ENCODE peak calls at places on chromosomes 16 and 17, in eight cellular contexts. One of them, this sample, is unnamed.

GRCh38 chr16:11411059-11411550 is 65.8 kb downstream of the RMI2 start:
- DNase-seq in kidney glomerular epithelial cell: no peak
- DNase-seq in naive thymus-derived CD8-positive, alpha-beta T cell: no peak
- DNase-seq in GM10248: no peak
- DNase-seq in activated CD4-positive, alpha-beta T cell treated with anti-CD3 and anti-CD28 coated beads for 24 hours: no peak
- DNase-seq in anterior cingulate cortex: no peak
- DNase-seq in mesenchymal stem cell: no peak
- DNase-seq in heart right ventricle: no peak
- DNase-seq in this sample: no peak

GRCh38 chr16:14097182-14097951 is 26.2 kb downstream of the MRTFB start:
- DNase-seq in mesenchymal stem cell: peak; percentile 38
- DNase-seq in activated CD4-positive, alpha-beta T cell treated with anti-CD3 and anti-CD28 coated beads for 24 hours: no peak
- DNase-seq in naive thymus-derived CD8-positive, alpha-beta T cell: no peak
- DNase-seq in GM10248: no peak
- DNase-seq in heart right ventricle: no peak
- DNase-seq in kidney glomerular epithelial cell: no peak
- DNase-seq in anterior cingulate cortex: no peak
- DNase-seq in this sample: no peak

GRCh38 chr16:7332611-7333010 is at the start of gene RBFOX1:
- DNase-seq in naive thymus-derived CD8-positive, alpha-beta T cell: no peak
- DNase-seq in heart right ventricle: no peak
- DNase-seq in mesenchymal stem cell: no peak
- DNase-seq in activated CD4-positive, alpha-beta T cell treated with anti-CD3 and anti-CD28 coated beads for 24 hours: no peak
- DNase-seq in anterior cingulate cortex: no peak
- DNase-seq in GM10248: no peak
- DNase-seq in kidney glomerular epithelial cell: no peak
- DNase-seq in this sample: no peak

GRCh38 chr17:75778861-75779249 is 5.8 kb upstream of the UNK start:
- DNase-seq in GM10248: peak; percentile 63
- DNase-seq in kidney glomerular epithelial cell: no peak
- DNase-seq in activated CD4-positive, alpha-beta T cell treated with anti-CD3 and anti-CD28 coated beads for 24 hours: peak; percentile 61
- DNase-seq in heart right ventricle: peak; percentile 52
- DNase-seq in mesenchymal stem cell: no peak
- DNase-seq in naive thymus-derived CD8-positive, alpha-beta T cell: peak; percentile 74
- DNase-seq in anterior cingulate cortex: no peak
- DNase-seq in this sample: no peak

GRCh38 chr16:90044111-90044551 is 24.9 kb upstream of the DBNDD1 start:
- DNase-seq in mesenchymal stem cell: no peak
- DNase-seq in heart right ventricle: no peak
- DNase-seq in anterior cingulate cortex: no peak
- DNase-seq in kidney glomerular epithelial cell: no peak
- DNase-seq in naive thymus-derived CD8-positive, alpha-beta T cell: no peak
- DNase-seq in activated CD4-positive, alpha-beta T cell treated with anti-CD3 and anti-CD28 coated beads for 24 hours: no peak
- DNase-seq in GM10248: peak; percentile 12
- DNase-seq in this sample: peak; percentile 45

GRCh38 chr17:32551186-32551955 is 64.6 kb downstream of the CDK5R1 start:
- DNase-seq in heart right ventricle: no peak
- DNase-seq in anterior cingulate cortex: no peak
- DNase-seq in activated CD4-positive, alpha-beta T cell treated with anti-CD3 and anti-CD28 coated beads for 24 hours: no peak
- DNase-seq in GM10248: peak; percentile 71
- DNase-seq in mesenchymal stem cell: peak; percentile 52
- DNase-seq in kidney glomerular epithelial cell: peak; percentile 2
- DNase-seq in naive thymus-derived CD8-positive, alpha-beta T cell: no peak
- DNase-seq in this sample: peak; percentile 82

GRCh38 chr17:17495448-17496188 is 577 bp downstream of the RASD1 start:
- DNase-seq in activated CD4-positive, alpha-beta T cell treated with anti-CD3 and anti-CD28 coated beads for 24 hours: peak; percentile 19
- DNase-seq in GM10248: peak; percentile 57
- DNase-seq in kidney glomerular epithelial cell: no peak
- DNase-seq in naive thymus-derived CD8-positive, alpha-beta T cell: no peak
- DNase-seq in anterior cingulate cortex: no peak
- DNase-seq in mesenchymal stem cell: no peak
- DNase-seq in heart right ventricle: peak; percentile 41
- DNase-seq in this sample: peak; percentile 45

GRCh38 chr16:22369221-22369811 is 5.1 kb downstream of the CDR2 start:
- DNase-seq in naive thymus-derived CD8-positive, alpha-beta T cell: no peak
- DNase-seq in mesenchymal stem cell: peak; percentile 60
- DNase-seq in heart right ventricle: no peak
- DNase-seq in activated CD4-positive, alpha-beta T cell treated with anti-CD3 and anti-CD28 coated beads for 24 hours: no peak
- DNase-seq in anterior cingulate cortex: no peak
- DNase-seq in kidney glomerular epithelial cell: peak; percentile 36
- DNase-seq in GM10248: no peak
- DNase-seq in this sample: peak; percentile 61

GRCh38 chr17:68378202-68379149 is 78.8 kb downstream of the WIPI1 start:
- DNase-seq in anterior cingulate cortex: no peak
- DNase-seq in activated CD4-positive, alpha-beta T cell treated with anti-CD3 and anti-CD28 coated beads for 24 hours: no peak
- DNase-seq in mesenchymal stem cell: peak; percentile 100
- DNase-seq in naive thymus-derived CD8-positive, alpha-beta T cell: no peak
- DNase-seq in GM10248: no peak
- DNase-seq in kidney glomerular epithelial cell: peak; percentile 32
- DNase-seq in heart right ventricle: peak; percentile 92
- DNase-seq in this sample: peak; percentile 96

GRCh38 chr16:84144301-84144858 is 597 bp downstream of the HSDL1 start:
- DNase-seq in kidney glomerular epithelial cell: no peak
- DNase-seq in GM10248: peak; percentile 46
- DNase-seq in mesenchymal stem cell: peak; percentile 41
- DNase-seq in heart right ventricle: peak; percentile 40
- DNase-seq in anterior cingulate cortex: no peak
- DNase-seq in naive thymus-derived CD8-positive, alpha-beta T cell: peak; percentile 46
- DNase-seq in activated CD4-positive, alpha-beta T cell treated with anti-CD3 and anti-CD28 coated beads for 24 hours: peak; percentile 22
- DNase-seq in this sample: no peak

GRCh38 chr17:20920813-20921199 is 122.0 kb downstream of the USP22 start:
- DNase-seq in GM10248: no peak
- DNase-seq in heart right ventricle: no peak
- DNase-seq in mesenchymal stem cell: peak; percentile 73
- DNase-seq in activated CD4-positive, alpha-beta T cell treated with anti-CD3 and anti-CD28 coated beads for 24 hours: no peak
- DNase-seq in anterior cingulate cortex: no peak
- DNase-seq in naive thymus-derived CD8-positive, alpha-beta T cell: no peak
- DNase-seq in kidney glomerular epithelial cell: peak; percentile 79
- DNase-seq in this sample: peak; percentile 67

GRCh38 chr16:23587726-23588125 is 8.4 kb downstream of the NDUFAB1 start:
- DNase-seq in heart right ventricle: peak; percentile 30
- DNase-seq in kidney glomerular epithelial cell: no peak
- DNase-seq in GM10248: no peak
- DNase-seq in anterior cingulate cortex: no peak
- DNase-seq in activated CD4-positive, alpha-beta T cell treated with anti-CD3 and anti-CD28 coated beads for 24 hours: no peak
- DNase-seq in naive thymus-derived CD8-positive, alpha-beta T cell: no peak
- DNase-seq in mesenchymal stem cell: peak; percentile 15
- DNase-seq in this sample: peak; percentile 95

GRCh38 chr17:46157443-46158107 is 35.7 kb downstream of the KANSL1 start:
- DNase-seq in kidney glomerular epithelial cell: no peak
- DNase-seq in mesenchymal stem cell: no peak
- DNase-seq in heart right ventricle: no peak
- DNase-seq in naive thymus-derived CD8-positive, alpha-beta T cell: no peak
- DNase-seq in GM10248: no peak
- DNase-seq in anterior cingulate cortex: no peak
- DNase-seq in activated CD4-positive, alpha-beta T cell treated with anti-CD3 and anti-CD28 coated beads for 24 hours: no peak
- DNase-seq in this sample: peak; percentile 39

GRCh38 chr17:38730526-38731379 is 612 bp downstream of the CISD3 start:
- DNase-seq in kidney glomerular epithelial cell: peak; percentile 70
- DNase-seq in GM10248: no peak
- DNase-seq in mesenchymal stem cell: peak; percentile 62
- DNase-seq in heart right ventricle: peak; percentile 83
- DNase-seq in activated CD4-positive, alpha-beta T cell treated with anti-CD3 and anti-CD28 coated beads for 24 hours: no peak
- DNase-seq in anterior cingulate cortex: no peak
- DNase-seq in naive thymus-derived CD8-positive, alpha-beta T cell: no peak
- DNase-seq in this sample: peak; percentile 47

GRCh38 chr17:8314797-8315739 is 5.0 kb downstream of the ARHGEF15 start:
- DNase-seq in kidney glomerular epithelial cell: no peak
- DNase-seq in naive thymus-derived CD8-positive, alpha-beta T cell: no peak
- DNase-seq in anterior cingulate cortex: no peak
- DNase-seq in heart right ventricle: no peak
- DNase-seq in mesenchymal stem cell: no peak
- DNase-seq in GM10248: no peak
- DNase-seq in activated CD4-positive, alpha-beta T cell treated with anti-CD3 and anti-CD28 coated beads for 24 hours: no peak
- DNase-seq in this sample: no peak

GRCh38 chr17:1718362-1719165 is 5.9 kb upstream of the WDR81 start:
- DNase-seq in GM10248: no peak
- DNase-seq in kidney glomerular epithelial cell: no peak
- DNase-seq in mesenchymal stem cell: no peak
- DNase-seq in anterior cingulate cortex: no peak
- DNase-seq in activated CD4-positive, alpha-beta T cell treated with anti-CD3 and anti-CD28 coated beads for 24 hours: no peak
- DNase-seq in heart right ventricle: no peak
- DNase-seq in naive thymus-derived CD8-positive, alpha-beta T cell: no peak
- DNase-seq in this sample: no peak

GRCh38 chr16:81730090-81731051 is 48.7 kb upstream of the PLCG2 start:
- DNase-seq in GM10248: peak; percentile 79
- DNase-seq in mesenchymal stem cell: peak; percentile 90
- DNase-seq in activated CD4-positive, alpha-beta T cell treated with anti-CD3 and anti-CD28 coated beads for 24 hours: peak; percentile 54
- DNase-seq in anterior cingulate cortex: no peak
- DNase-seq in naive thymus-derived CD8-positive, alpha-beta T cell: peak; percentile 47
- DNase-seq in kidney glomerular epithelial cell: peak; percentile 43
- DNase-seq in heart right ventricle: peak; percentile 89
- DNase-seq in this sample: peak; percentile 76

GRCh38 chr17:44760474-44761308 is 1.9 kb downstream of the ADAM11 start:
- DNase-seq in anterior cingulate cortex: no peak
- DNase-seq in mesenchymal stem cell: no peak
- DNase-seq in heart right ventricle: no peak
- DNase-seq in kidney glomerular epithelial cell: no peak
- DNase-seq in activated CD4-positive, alpha-beta T cell treated with anti-CD3 and anti-CD28 coated beads for 24 hours: no peak
- DNase-seq in naive thymus-derived CD8-positive, alpha-beta T cell: no peak
- DNase-seq in GM10248: no peak
- DNase-seq in this sample: no peak

GRCh38 chr16:11639925-11640899 is 28.0 kb upstream of the SNN start:
- DNase-seq in naive thymus-derived CD8-positive, alpha-beta T cell: no peak
- DNase-seq in heart right ventricle: peak; percentile 79
- DNase-seq in activated CD4-positive, alpha-beta T cell treated with anti-CD3 and anti-CD28 coated beads for 24 hours: no peak
- DNase-seq in anterior cingulate cortex: no peak
- DNase-seq in mesenchymal stem cell: peak; percentile 100
- DNase-seq in kidney glomerular epithelial cell: peak; percentile 83
- DNase-seq in GM10248: no peak
- DNase-seq in this sample: peak; percentile 99

GRCh38 chr17:2704890-2705248 is 6.7 kb downstream of the CLUH start:
- DNase-seq in GM10248: no peak
- DNase-seq in kidney glomerular epithelial cell: no peak
- DNase-seq in mesenchymal stem cell: no peak
- DNase-seq in heart right ventricle: no peak
- DNase-seq in anterior cingulate cortex: no peak
- DNase-seq in naive thymus-derived CD8-positive, alpha-beta T cell: no peak
- DNase-seq in activated CD4-positive, alpha-beta T cell treated with anti-CD3 and anti-CD28 coated beads for 24 hours: no peak
- DNase-seq in this sample: no peak

GRCh38 chr17:42843358-42843934 is 934 bp upstream of the AOC2 start:
- DNase-seq in naive thymus-derived CD8-positive, alpha-beta T cell: no peak
- DNase-seq in heart right ventricle: no peak
- DNase-seq in activated CD4-positive, alpha-beta T cell treated with anti-CD3 and anti-CD28 coated beads for 24 hours: no peak
- DNase-seq in mesenchymal stem cell: peak; percentile 73
- DNase-seq in GM10248: no peak
- DNase-seq in anterior cingulate cortex: no peak
- DNase-seq in kidney glomerular epithelial cell: peak; percentile 59
- DNase-seq in this sample: peak; percentile 74